ENCODE peak calls at places on chromosomes 16 and 17, in four cellular contexts. A is left ventricle myocardium inferior, B is GM20000, G is uterus. V is an unnamed sample.

GRCh38 chr16:1287982-1288670 is 21.3 kb upstream of the UBE2I start:
- DNase-seq in A (peak; percentile 39), B (no peak), G (no peak), V (no peak)

GRCh38 chr17:29176500-29177351 is 3.5 kb downstream of the MYO18A start:
- DNase-seq in A (peak; percentile 52), B (peak; percentile 87), G (peak; percentile 59), V (peak; percentile 61)

GRCh38 chr17:51951737-51952136 is 206.8 kb downstream of the CA10 start:
- DNase-seq in A (no peak), B (no peak), G (no peak), V (no peak)

GRCh38 chr17:19021622-19022083 is 17.1 kb upstream of the FAM83G start:
- DNase-seq in A (no peak), B (no peak), G (no peak), V (peak; percentile 68)

GRCh38 chr17:81018044-81018802 is 16.7 kb upstream of the BAIAP2 start:
- DNase-seq in A (no peak), B (no peak), G (no peak), V (peak; percentile 71)

GRCh38 chr16:11796227-11797165 is 562 bp downstream of the ZC3H7A start:
- DNase-seq in A (peak; percentile 72), B (peak; percentile 37), G (peak; percentile 64), V (no peak)

GRCh38 chr16:70680495-70681381 is 5.1 kb downstream of the MTSS2 start:
- DNase-seq in A (peak; percentile 28), B (no peak), G (peak; percentile 17), V (peak; percentile 26)

GRCh38 chr17:49456172-49456965 is 38.7 kb upstream of the NGFR start:
- DNase-seq in A (no peak), B (no peak), G (peak; percentile 52), V (no peak)

GRCh38 chr17:4136373-4136772 is 6.5 kb downstream of the ZZEF1 start:
- DNase-seq in A (peak; percentile 33), B (no peak), G (no peak), V (no peak)

GRCh38 chr17:1999557-2000251 is 25.4 kb downstream of the RTN4RL1 start:
- DNase-seq in A (peak; percentile 57), B (no peak), G (no peak), V (no peak)

GRCh38 chr17:82235056-82235774 is 6.4 kb downstream of the SLC16A3 start:
- DNase-seq in A (peak; percentile 14), B (no peak), G (no peak), V (no peak)

GRCh38 chr17:3826191-3826590 is 19.9 kb downstream of the NCBP3 start:
- DNase-seq in A (no peak), B (no peak), G (no peak), V (no peak)

GRCh38 chr16:51407921-51408320 is 256.9 kb upstream of the SALL1 start:
- DNase-seq in A (no peak), B (no peak), G (no peak), V (no peak)

GRCh38 chr17:63699638-63700527 is at the start of gene LIMD2:
- DNase-seq in A (peak; percentile 66), B (peak; percentile 93), G (peak; percentile 54), V (peak; percentile 87)

GRCh38 chr16:14377326-14377725 is 252.7 kb downstream of the PARN start:
- DNase-seq in A (no peak), B (no peak), G (no peak), V (no peak)

GRCh38 chr17:32192379-32192778 is 50.1 kb downstream of the RHOT1 start:
- DNase-seq in A (no peak), B (no peak), G (no peak), V (no peak)

GRCh38 chr16:35144212-35144932 is 1685.0 kb downstream of the TP53TG3F start:
- DNase-seq in A (no peak), B (no peak), G (no peak), V (no peak)

GRCh38 chr16:782766-783403 is 5.3 kb downstream of the RPUSD1 start:
- DNase-seq in A (no peak), B (no peak), G (no peak), V (no peak)

GRCh38 chr17:82030470-82031302 is 792 bp upstream of the RAC3 start:
- DNase-seq in A (peak; percentile 81), B (peak; percentile 91), G (peak; percentile 81), V (peak; percentile 85)

GRCh38 chr16:88782454-88783390 is 2.3 kb downstream of the PIEZO1 start:
- DNase-seq in A (no peak), B (no peak), G (peak; percentile 52), V (peak; percentile 89)

GRCh38 chr17:47652570-47652969 is 2.9 kb downstream of the KPNB1 start:
- DNase-seq in A (no peak), B (no peak), G (no peak), V (no peak)

GRCh38 chr16:23552171-23552570 is 5.0 kb downstream of the EARS2 start:
- DNase-seq in A (no peak), B (no peak), G (no peak), V (no peak)

GRCh38 chr16:23554536-23554935 is 2.6 kb downstream of the EARS2 start:
- DNase-seq in A (no peak), B (no peak), G (no peak), V (no peak)

GRCh38 chr16:23561586-23561985 is 4.1 kb downstream of the UBFD1 start:
- DNase-seq in A (no peak), B (no peak), G (no peak), V (no peak)

GRCh38 chr16:23557779-23558330 is 328 bp downstream of the UBFD1 start:
- DNase-seq in A (no peak), B (no peak), G (no peak), V (peak; percentile 31)

GRCh38 chr16:23556881-23557778 is at the start of the genes EARS2 and UBFD1:
- DNase-seq in A (peak; percentile 98), B (peak; percentile 96), G (peak; percentile 98), V (peak; percentile 99)
- TF ChIP-seq CTCF in A (peak; percentile 98), B (peak; percentile 76), G (peak; percentile 95), V (peak; percentile 83)

GRCh38 chr17:17888821-17889220 is 52.0 kb upstream of the SREBF1 start:
- DNase-seq in A (no peak), B (no peak), G (no peak), V (no peak)
- TF ChIP-seq CTCF in A (no peak), B (no peak), G (no peak), V (no peak)

GRCh38 chr16:67173808-67174705 is 3.7 kb downstream of the NOL3 start:
- DNase-seq in A (peak; percentile 88), B (peak; percentile 80), G (peak; percentile 76), V (peak; percentile 85)
- TF ChIP-seq CTCF in A (peak; percentile 38), B (no peak), G (peak; percentile 43), V (peak; percentile 19)

GRCh38 chr17:78485416-78486168 is 91.6 kb downstream of the DNAH17 start:
- DNase-seq in A (no peak), B (no peak), G (no peak), V (no peak)
- TF ChIP-seq CTCF in A (no peak), B (no peak), G (no peak), V (no peak)